ENCODE peak calls at places on chromosomes 13 and 19, in seven cellular contexts. Q is DND-41, G is fibroblast of lung, N is pancreas, W is hepatocyte, U is prostate gland, K is endothelial cell of umbilical vein. D is an unnamed sample.
A peak's percentile ranks its signal among the peaks of the same experiment; 100 is the strongest.

GRCh38 chr13:82993417-82993816 is 888.9 kb downstream of the SLITRK1 start:
- DNase-seq in Q (no peak), G (no peak), N (no peak), W (no peak), U (no peak), K (no peak), D (no peak)

GRCh38 chr19:14475251-14476073 is at the start of gene PTGER1:
- DNase-seq in Q (no peak), G (peak; percentile 58), N (no peak), W (peak; percentile 74), U (no peak), K (no peak), D (no peak)

GRCh38 chr13:79749985-79750551 is 269.1 kb downstream of the NDFIP2 start:
- DNase-seq in Q (no peak), G (peak; percentile 81), N (no peak), W (peak; percentile 62), U (peak; percentile 60), K (peak; percentile 70), D (no peak)

GRCh38 chr19:33998739-33999345 is 173.5 kb upstream of the LSM14A start:
- DNase-seq in Q (no peak), G (peak; percentile 26), N (no peak), W (no peak), U (no peak), K (peak; percentile 21), D (no peak)

GRCh38 chr19:33032218-33032781 is 32.4 kb downstream of the RHPN2 start:
- DNase-seq in Q (no peak), G (no peak), N (no peak), W (peak; percentile 34), U (peak; percentile 72), K (no peak), D (no peak)

GRCh38 chr13:48403929-48404328 is 9.0 kb downstream of the LPAR6 start:
- DNase-seq in Q (no peak), G (no peak), N (no peak), W (no peak), U (no peak), K (no peak), D (no peak)

GRCh38 chr13:101917475-101917810 is 465.0 kb downstream of the ITGBL1 start:
- DNase-seq in Q (no peak), G (no peak), N (no peak), W (no peak), U (no peak), K (no peak), D (no peak)

GRCh38 chr13:47904891-47905290 is 96.2 kb downstream of the SUCLA2 start:
- DNase-seq in Q (no peak), G (no peak), N (no peak), W (no peak), U (no peak), K (peak; percentile 74), D (no peak)

GRCh38 chr19:16825312-16826168 is 3.7 kb upstream of the SIN3B start:
- DNase-seq in Q (no peak), G (peak; percentile 71), N (peak; percentile 47), W (peak; percentile 60), U (peak; percentile 54), K (peak; percentile 55), D (no peak)

GRCh38 chr13:102591988-102592781 is 4.6 kb upstream of the TPP2 start:
- DNase-seq in Q (peak; percentile 87), G (peak; percentile 77), N (peak; percentile 60), W (peak; percentile 83), U (peak; percentile 35), K (peak; percentile 90), D (peak; percentile 38)

DNA sequence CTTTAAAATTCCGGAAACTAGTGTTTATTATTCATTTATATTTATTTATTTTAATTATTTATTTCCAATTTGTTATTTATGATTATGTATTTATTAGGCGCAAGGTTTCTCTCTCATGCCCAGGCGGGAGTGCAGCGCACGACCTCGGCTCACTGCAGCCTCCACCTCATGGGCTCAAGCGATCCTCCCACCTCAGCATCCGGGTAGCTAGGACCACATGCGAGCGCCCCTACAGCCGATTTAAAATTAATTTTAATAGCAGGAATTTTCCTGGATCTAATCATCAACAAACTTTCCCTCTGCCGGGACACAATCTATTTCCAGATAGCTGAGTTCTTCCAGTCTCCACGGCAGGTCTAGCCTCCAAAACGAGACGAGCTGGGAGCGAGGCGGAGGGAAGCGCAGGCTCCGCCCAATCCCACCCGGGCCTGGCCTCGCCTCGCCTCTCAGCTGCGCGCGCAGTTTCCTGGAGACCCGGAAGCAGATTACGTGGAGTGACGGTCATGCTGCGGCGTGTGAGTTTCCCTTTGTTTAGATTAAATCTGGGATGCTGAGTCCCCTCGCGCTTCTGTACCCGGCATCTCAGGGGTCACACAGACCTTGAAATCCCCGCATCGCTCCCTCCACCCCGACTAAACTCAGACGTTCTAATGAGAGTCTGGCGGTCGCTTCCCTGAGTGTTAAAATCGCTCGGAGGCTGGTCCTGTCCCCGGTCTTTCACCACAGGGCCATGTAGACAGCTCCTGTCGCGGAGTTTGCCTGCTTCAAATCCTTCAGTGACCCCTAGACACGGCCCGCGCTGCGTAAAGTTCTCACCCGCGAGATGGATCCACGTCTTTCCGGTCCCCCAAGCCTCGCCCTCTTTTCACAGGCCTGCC is at the start of gene ZNF880:
- DNase-seq in Q (no peak), G (peak; percentile 93), N (peak; percentile 92), W (peak; percentile 96), U (peak; percentile 92), K (peak; percentile 89), D (peak; percentile 82)
- H3K27ac ChIP-seq in Q (no peak within 1 kb of the TSS), G (peak within 1 kb of the TSS; percentile 100), N (peak within 1 kb of the TSS; percentile 85), W (peak within 1 kb of the TSS; percentile 100), U (peak within 1 kb of the TSS; percentile 83), K (peak within 1 kb of the TSS; percentile 97), D (peak within 1 kb of the TSS; percentile 100)

GRCh38 chr19:6551607-6552450 is 21.0 kb downstream of the TNFSF9 start:
- DNase-seq in Q (peak; percentile 75), G (no peak), N (no peak), W (peak; percentile 56), U (no peak), K (no peak), D (no peak)
- TF ChIP-seq CTCF in Q (peak; percentile 55), G (no peak), N (no peak), W (no peak), U (no peak), K (no peak), D (no peak)

GRCh38 chr19:55390461-55390880 is 4.7 kb downstream of the RPL28 start:
- DNase-seq in Q (peak; percentile 49), G (no peak), N (no peak), W (no peak), U (no peak), K (no peak), D (no peak)
- H3K27ac ChIP-seq in Q (no peak overlapping the region), G (no peak overlapping the region), N (no peak overlapping the region), W (no peak overlapping the region), U (no peak overlapping the region), K (no peak overlapping the region), D (no peak overlapping the region)

GRCh38 chr13:109586509-109587346 is 199.7 kb downstream of the IRS2 start:
- DNase-seq in Q (no peak), G (no peak), N (no peak), W (peak; percentile 50), U (no peak), K (no peak), D (no peak)

GRCh38 chr13:109587689-109588088 is 198.7 kb downstream of the IRS2 start:
- DNase-seq in Q (no peak), G (no peak), N (no peak), W (no peak), U (no peak), K (no peak), D (no peak)

GRCh38 chr13:109584844-109585361 is 201.5 kb downstream of the IRS2 start:
- DNase-seq in Q (no peak), G (no peak), N (no peak), W (no peak), U (no peak), K (no peak), D (no peak)
- TF ChIP-seq CTCF in Q (no peak), G (no peak), N (no peak), W (no peak), U (no peak), K (no peak), D (no peak)

GRCh38 chr19:38678217-38678890 is 30.9 kb downstream of the ACTN4 start:
- DNase-seq in Q (no peak), G (no peak), N (no peak), W (no peak), U (no peak), K (no peak), D (no peak)

GRCh38 chr19:38678891-38679494 is 31.5 kb downstream of the ACTN4 start:
- DNase-seq in Q (no peak), G (no peak), N (no peak), W (no peak), U (no peak), K (no peak), D (no peak)

GRCh38 chr19:38676023-38676877 is 28.8 kb downstream of the ACTN4 start:
- DNase-seq in Q (no peak), G (peak; percentile 56), N (no peak), W (peak; percentile 77), U (no peak), K (peak; percentile 47), D (no peak)

GRCh38 chr19:38675611-38676010 is 28.2 kb downstream of the ACTN4 start:
- DNase-seq in Q (no peak), G (no peak), N (no peak), W (peak; percentile 32), U (no peak), K (no peak), D (no peak)

DNA sequence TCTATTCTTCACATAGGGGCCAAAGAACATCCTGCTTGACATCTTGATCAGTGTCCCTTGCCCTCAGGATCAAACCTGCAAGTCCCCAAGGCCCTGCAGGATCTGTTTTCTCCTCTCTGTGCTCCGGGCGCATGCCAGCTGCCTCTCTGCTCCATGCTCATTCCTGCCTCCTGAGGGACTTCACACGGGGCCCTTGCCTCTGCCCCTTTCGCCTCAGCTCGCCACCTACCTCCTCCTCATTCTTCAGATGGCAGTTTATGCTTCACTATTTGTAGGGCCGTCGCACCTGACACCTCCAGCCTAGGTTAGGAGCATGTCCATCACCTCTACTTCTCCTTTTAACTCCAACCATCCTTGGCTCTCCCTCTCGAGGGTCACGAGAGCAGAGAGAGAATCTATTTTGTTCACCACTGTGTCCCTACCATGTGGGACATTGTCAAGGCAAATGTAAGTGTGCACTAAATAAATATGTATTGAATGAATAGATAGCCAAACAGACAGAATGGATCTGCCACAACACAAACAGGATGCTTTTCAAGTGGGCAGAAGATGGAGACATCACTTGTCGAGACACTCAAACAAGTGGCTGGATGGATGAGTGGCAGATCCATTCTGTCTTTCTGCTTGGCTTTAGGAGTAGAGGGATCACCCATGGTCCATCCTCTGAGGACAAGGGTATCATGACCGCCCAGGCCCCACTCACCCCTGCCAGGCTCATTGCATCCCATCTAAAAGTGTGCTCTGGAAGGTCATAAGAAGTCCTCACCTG is 29.6 kb downstream of the ACTN4 start:
- DNase-seq in Q (no peak), G (no peak), N (no peak), W (no peak), U (no peak), K (no peak), D (no peak)
- H3K27ac ChIP-seq in Q (no peak overlapping the region), G (peak overlapping the region; percentile 38), N (peak overlapping the region; percentile 2), W (peak overlapping the region; percentile 97), U (peak overlapping the region; percentile 87), K (peak overlapping the region; percentile 5), D (peak overlapping the region; percentile 86)